ENCODE peak calls at places on chromosome 18, in four cellular contexts. One of them, this sample, is unnamed.

GRCh38 chr18:45670281-45670962 is 53.6 kb upstream of the SLC14A1 start:
- DNase-seq in mammary epithelial cell: peak; percentile 35
- DNase-seq in foreskin keratinocyte: peak; percentile 33
- DNase-seq in PC-3: no peak
- DNase-seq in this sample: peak; percentile 73

GRCh38 chr18:45282101-45282812 is 333.0 kb upstream of the SLC14A2 start:
- DNase-seq in mammary epithelial cell: no peak
- DNase-seq in foreskin keratinocyte: no peak
- DNase-seq in PC-3: no peak
- DNase-seq in this sample: peak; percentile 7

GRCh38 chr18:57218281-57218680 is 71.4 kb downstream of the BOD1L2 start:
- DNase-seq in mammary epithelial cell: no peak
- DNase-seq in foreskin keratinocyte: no peak
- DNase-seq in PC-3: no peak
- DNase-seq in this sample: no peak

GRCh38 chr18:44798433-44799048 is 117.9 kb downstream of the SETBP1 start:
- DNase-seq in mammary epithelial cell: no peak
- DNase-seq in foreskin keratinocyte: no peak
- DNase-seq in PC-3: no peak
- DNase-seq in this sample: no peak

GRCh38 chr18:79964330-79965118 is at the start of gene HSBP1L1:
- DNase-seq in mammary epithelial cell: peak; percentile 48
- DNase-seq in foreskin keratinocyte: peak; percentile 33
- DNase-seq in PC-3: peak; percentile 85
- DNase-seq in this sample: peak; percentile 68

GRCh38 chr18:48974304-48975220 is 23.8 kb upstream of the SMAD7 start:
- DNase-seq in mammary epithelial cell: no peak
- DNase-seq in foreskin keratinocyte: no peak
- DNase-seq in PC-3: no peak
- DNase-seq in this sample: no peak

GRCh38 chr18:69588301-69588700 is 187.6 kb downstream of the DOK6 start:
- DNase-seq in mammary epithelial cell: no peak
- DNase-seq in foreskin keratinocyte: no peak
- DNase-seq in PC-3: peak; percentile 15
- DNase-seq in this sample: no peak

GRCh38 chr18:864872-865273 is 39.8 kb upstream of the ADCYAP1 start:
- DNase-seq in mammary epithelial cell: peak; percentile 43
- DNase-seq in foreskin keratinocyte: peak; percentile 46
- DNase-seq in PC-3: peak; percentile 86
- DNase-seq in this sample: peak; percentile 80

GRCh38 chr18:48943333-48943732 is 7.4 kb downstream of the SMAD7 start:
- DNase-seq in mammary epithelial cell: no peak
- DNase-seq in foreskin keratinocyte: no peak
- DNase-seq in PC-3: no peak
- DNase-seq in this sample: no peak

GRCh38 chr18:60053747-60054304 is 154.0 kb downstream of the PMAIP1 start:
- DNase-seq in mammary epithelial cell: peak; percentile 100
- DNase-seq in foreskin keratinocyte: peak; percentile 100
- DNase-seq in PC-3: peak; percentile 100
- DNase-seq in this sample: peak; percentile 100

GRCh38 chr18:48192542-48192941 is 216.6 kb downstream of the ZBTB7C start:
- DNase-seq in mammary epithelial cell: no peak
- DNase-seq in foreskin keratinocyte: no peak
- DNase-seq in PC-3: no peak
- DNase-seq in this sample: no peak

GRCh38 chr18:23356915-23357421 is 96.1 kb upstream of the RIOK3 start:
- DNase-seq in mammary epithelial cell: no peak
- DNase-seq in foreskin keratinocyte: no peak
- DNase-seq in PC-3: no peak
- DNase-seq in this sample: peak; percentile 35

GRCh38 chr18:63834471-63835113 is 52.9 kb upstream of the SERPINB2 start:
- DNase-seq in mammary epithelial cell: peak; percentile 41
- DNase-seq in foreskin keratinocyte: no peak
- DNase-seq in PC-3: peak; percentile 85
- DNase-seq in this sample: no peak

GRCh38 chr18:65753520-65753919 is 2.7 kb downstream of the CDH7 start:
- DNase-seq in mammary epithelial cell: no peak
- DNase-seq in foreskin keratinocyte: no peak
- DNase-seq in PC-3: peak; percentile 76
- DNase-seq in this sample: peak; percentile 50

GRCh38 chr18:63832470-63832869 is 55.0 kb upstream of the SERPINB2 start:
- DNase-seq in mammary epithelial cell: peak; percentile 85
- DNase-seq in foreskin keratinocyte: peak; percentile 90
- DNase-seq in PC-3: peak; percentile 96
- DNase-seq in this sample: peak; percentile 65

GRCh38 chr18:68436485-68436884 is 278.4 kb downstream of the TMX3 start:
- DNase-seq in mammary epithelial cell: peak; percentile 66
- DNase-seq in foreskin keratinocyte: no peak
- DNase-seq in PC-3: peak; percentile 65
- DNase-seq in this sample: peak; percentile 80

GRCh38 chr18:35345460-35345921 is 1.3 kb upstream of the ZNF24 start:
- DNase-seq in mammary epithelial cell: no peak
- DNase-seq in foreskin keratinocyte: no peak
- DNase-seq in PC-3: peak; percentile 2
- DNase-seq in this sample: no peak

GRCh38 chr18:59877366-59877765 is 22.4 kb upstream of the PMAIP1 start:
- DNase-seq in mammary epithelial cell: no peak
- DNase-seq in foreskin keratinocyte: no peak
- DNase-seq in PC-3: no peak
- DNase-seq in this sample: no peak

GRCh38 chr18:45526120-45526841 is 89.0 kb upstream of the SLC14A2 start:
- DNase-seq in mammary epithelial cell: peak; percentile 7
- DNase-seq in foreskin keratinocyte: peak; percentile 33
- DNase-seq in PC-3: no peak
- DNase-seq in this sample: no peak

GRCh38 chr18:25633563-25633962 is 281.6 kb upstream of the ZNF521 start:
- DNase-seq in mammary epithelial cell: no peak
- DNase-seq in foreskin keratinocyte: no peak
- DNase-seq in PC-3: no peak
- DNase-seq in this sample: no peak

GRCh38 chr18:6374935-6375529 is 39.7 kb downstream of the L3MBTL4 start:
- DNase-seq in mammary epithelial cell: no peak
- DNase-seq in foreskin keratinocyte: no peak
- DNase-seq in PC-3: no peak
- DNase-seq in this sample: no peak
- TF ChIP-seq CTCF in mammary epithelial cell: no peak
- TF ChIP-seq CTCF in foreskin keratinocyte: no peak
- TF ChIP-seq CTCF in PC-3: no peak
- TF ChIP-seq CTCF in this sample: no peak

GRCh38 chr18:50057009-50057408 is 137.9 kb downstream of the MYO5B start:
- DNase-seq in mammary epithelial cell: no peak
- DNase-seq in foreskin keratinocyte: no peak
- DNase-seq in PC-3: no peak
- DNase-seq in this sample: no peak
- TF ChIP-seq CTCF in mammary epithelial cell: peak; percentile 23
- TF ChIP-seq CTCF in foreskin keratinocyte: peak; percentile 36
- TF ChIP-seq CTCF in PC-3: no peak
- TF ChIP-seq CTCF in this sample: no peak

GRCh38 chr18:78661316-78661715 is 318.3 kb upstream of the SALL3 start:
- DNase-seq in mammary epithelial cell: no peak
- DNase-seq in foreskin keratinocyte: no peak
- DNase-seq in PC-3: no peak
- DNase-seq in this sample: no peak

GRCh38 chr18:78659057-78659456 is 320.6 kb upstream of the SALL3 start:
- DNase-seq in mammary epithelial cell: no peak
- DNase-seq in foreskin keratinocyte: no peak
- DNase-seq in PC-3: no peak
- DNase-seq in this sample: no peak

GRCh38 chr18:78658531-78658930 is 321.1 kb upstream of the SALL3 start:
- DNase-seq in mammary epithelial cell: no peak
- DNase-seq in foreskin keratinocyte: no peak
- DNase-seq in PC-3: no peak
- DNase-seq in this sample: no peak

GRCh38 chr18:78660311-78660710 is 319.3 kb upstream of the SALL3 start:
- DNase-seq in mammary epithelial cell: no peak
- DNase-seq in foreskin keratinocyte: no peak
- DNase-seq in PC-3: no peak
- DNase-seq in this sample: no peak

DNA sequence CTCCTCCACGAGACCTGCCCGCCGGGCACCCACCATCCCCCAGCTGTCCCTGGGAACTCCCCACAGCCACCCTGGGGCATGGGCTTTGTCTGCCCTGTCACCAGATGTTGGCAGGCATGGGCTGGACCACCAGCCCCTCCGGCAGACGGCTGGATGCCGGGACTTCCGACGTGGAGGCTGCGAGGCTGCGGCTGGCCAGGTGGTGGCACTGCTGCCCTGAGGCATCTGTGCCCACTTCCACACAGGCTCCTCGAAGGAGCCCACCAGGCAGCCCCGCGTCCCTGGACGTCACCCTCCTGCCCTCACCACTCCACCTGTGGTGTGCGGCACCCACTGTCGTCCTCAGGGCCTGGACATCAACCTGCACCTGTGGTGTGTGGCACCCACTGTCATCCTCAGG is 319.9 kb upstream of the SALL3 start:
- DNase-seq in mammary epithelial cell: no peak
- DNase-seq in foreskin keratinocyte: no peak
- DNase-seq in PC-3: no peak
- DNase-seq in this sample: no peak
- TF ChIP-seq CTCF in mammary epithelial cell: no peak
- TF ChIP-seq CTCF in foreskin keratinocyte: no peak
- TF ChIP-seq CTCF in PC-3: peak; percentile 27
- TF ChIP-seq CTCF in this sample: no peak

GRCh38 chr18:58449366-58449935 is 179.4 kb downstream of the ALPK2 start:
- DNase-seq in mammary epithelial cell: peak; percentile 36
- DNase-seq in foreskin keratinocyte: no peak
- DNase-seq in PC-3: peak; percentile 37
- DNase-seq in this sample: no peak
- TF ChIP-seq CTCF in mammary epithelial cell: peak; percentile 6
- TF ChIP-seq CTCF in foreskin keratinocyte: no peak
- TF ChIP-seq CTCF in PC-3: peak; percentile 41
- TF ChIP-seq CTCF in this sample: no peak

GRCh38 chr18:73577365-73577764 is 570.3 kb downstream of the FBXO15 start:
- DNase-seq in mammary epithelial cell: no peak
- DNase-seq in foreskin keratinocyte: peak; percentile 43
- DNase-seq in PC-3: no peak
- DNase-seq in this sample: peak; percentile 32

GRCh38 chr18:73579698-73580097 is 567.9 kb downstream of the FBXO15 start:
- DNase-seq in mammary epithelial cell: no peak
- DNase-seq in foreskin keratinocyte: no peak
- DNase-seq in PC-3: no peak
- DNase-seq in this sample: no peak
- TF ChIP-seq CTCF in mammary epithelial cell: no peak
- TF ChIP-seq CTCF in foreskin keratinocyte: no peak
- TF ChIP-seq CTCF in PC-3: no peak
- TF ChIP-seq CTCF in this sample: no peak

DNA sequence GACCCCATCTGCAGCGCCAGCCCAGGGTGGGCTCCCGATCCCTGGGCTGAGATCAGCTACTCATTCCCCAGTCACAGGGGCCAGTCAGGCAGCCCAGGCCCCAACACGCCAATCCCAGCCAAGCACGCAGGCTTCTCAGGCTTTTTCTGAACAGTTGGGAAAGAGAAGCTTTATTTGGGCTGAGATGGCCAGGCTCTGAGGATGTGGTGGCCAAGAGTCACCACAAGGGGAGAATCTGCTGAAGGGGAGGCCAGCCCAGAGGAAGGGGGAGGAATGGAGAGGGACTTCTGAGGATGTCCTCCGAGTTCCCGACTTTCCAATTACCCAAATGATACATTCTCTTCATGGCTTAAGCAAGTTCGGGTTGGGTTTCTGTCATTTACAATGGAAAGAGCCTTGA is 2.8 kb upstream of the DIPK1C start:
- DNase-seq in mammary epithelial cell: no peak
- DNase-seq in foreskin keratinocyte: no peak
- DNase-seq in PC-3: no peak
- DNase-seq in this sample: no peak
- TF ChIP-seq CTCF in mammary epithelial cell: no peak
- TF ChIP-seq CTCF in foreskin keratinocyte: no peak
- TF ChIP-seq CTCF in PC-3: no peak
- TF ChIP-seq CTCF in this sample: peak; percentile 13

GRCh38 chr18:12657849-12658829 is at the start of gene SPIRE1:
- DNase-seq in mammary epithelial cell: peak; percentile 64
- DNase-seq in foreskin keratinocyte: no peak
- DNase-seq in PC-3: peak; percentile 74
- DNase-seq in this sample: peak; percentile 59
- TF ChIP-seq CTCF in mammary epithelial cell: peak; percentile 16
- TF ChIP-seq CTCF in foreskin keratinocyte: no peak
- TF ChIP-seq CTCF in PC-3: peak; percentile 17
- TF ChIP-seq CTCF in this sample: no peak

This sample was measured in epithelial cell of esophagus.